ENCODE peak calls at places on chromosome 10, in ten cellular contexts. M is NCI-H1105, Y is NCI-H2081, O is anterior cingulate cortex, P is AG04450, L is heart left ventricle, Q is A172, T is germinal center, V is H9, D is astrocyte of the spinal cord. H is an unnamed sample.

GRCh38 chr10:12707461-12708185 is 293.9 kb downstream of the CCDC3 start:
- DNase-seq in M (no peak), Y (no peak), O (no peak), P (peak; percentile 91), L (peak; percentile 44), Q (peak; percentile 95), T (no peak), V (peak; percentile 42), D (peak; percentile 98), H (no peak)

GRCh38 chr10:77493851-77494788 is 143.5 kb downstream of the KCNMA1 start:
- DNase-seq in M (peak; percentile 7), Y (peak; percentile 23), O (no peak), P (no peak), L (no peak), Q (peak; percentile 31), T (no peak), V (peak; percentile 42), D (peak; percentile 61), H (no peak)

GRCh38 chr10:128064615-128065580 is 61.3 kb downstream of the MKI67 start:
- DNase-seq in M (no peak), Y (no peak), O (peak; percentile 75), P (no peak), L (peak; percentile 79), Q (peak; percentile 75), T (peak; percentile 67), V (no peak), D (peak; percentile 74), H (peak; percentile 87)

GRCh38 chr10:78304091-78305045 is 270.7 kb downstream of the RPS24 start:
- DNase-seq in M (no peak), Y (no peak), O (no peak), P (no peak), L (no peak), Q (no peak), T (no peak), V (peak; percentile 16), D (no peak), H (no peak)

GRCh38 chr10:86311176-86311575 is 55.4 kb downstream of the GRID1 start:
- DNase-seq in M (no peak), Y (no peak), O (no peak), P (no peak), L (no peak), Q (no peak), T (no peak), V (peak; percentile 15), D (no peak), H (no peak)

GRCh38 chr10:129774736-129775401 is 189.2 kb downstream of the EBF3 start:
- DNase-seq in M (no peak), Y (no peak), O (no peak), P (no peak), L (no peak), Q (no peak), T (no peak), V (peak; percentile 13), D (no peak), H (no peak)

GRCh38 chr10:3415878-3416605 is 243.5 kb upstream of the PITRM1 start:
- DNase-seq in M (no peak), Y (no peak), O (no peak), P (no peak), L (no peak), Q (no peak), T (no peak), V (no peak), D (no peak), H (no peak)

GRCh38 chr10:87660484-87661133 is 931 bp downstream of the PAPSS2 start:
- DNase-seq in M (no peak), Y (no peak), O (no peak), P (no peak), L (peak; percentile 47), Q (peak; percentile 59), T (no peak), V (no peak), D (peak; percentile 60), H (no peak)

GRCh38 chr10:1638889-1639418 is 98.4 kb downstream of the ADARB2 start:
- DNase-seq in M (no peak), Y (no peak), O (no peak), P (no peak), L (no peak), Q (peak; percentile 46), T (no peak), V (no peak), D (no peak), H (no peak)

GRCh38 chr10:77290528-77291155 is 347.0 kb downstream of the KCNMA1 start:
- DNase-seq in M (no peak), Y (no peak), O (no peak), P (peak; percentile 65), L (no peak), Q (peak; percentile 91), T (no peak), V (no peak), D (peak; percentile 93), H (no peak)

GRCh38 chr10:100009283-100009792 is 409 bp downstream of the DNMBP start:
- DNase-seq in M (no peak), Y (peak; percentile 14), O (peak; percentile 57), P (no peak), L (no peak), Q (peak; percentile 18), T (no peak), V (no peak), D (peak; percentile 51), H (no peak)

GRCh38 chr10:70849582-70850016 is 33.9 kb downstream of the SGPL1 start:
- DNase-seq in M (no peak), Y (no peak), O (no peak), P (peak; percentile 77), L (no peak), Q (peak; percentile 88), T (no peak), V (no peak), D (peak; percentile 79), H (no peak)

GRCh38 chr10:57723305-57723704 is 544.4 kb downstream of the IPMK start:
- DNase-seq in M (no peak), Y (no peak), O (no peak), P (no peak), L (no peak), Q (no peak), T (no peak), V (no peak), D (no peak), H (no peak)

GRCh38 chr10:109207361-109207760 is 716.0 kb downstream of the XPNPEP1 start:
- DNase-seq in M (no peak), Y (no peak), O (no peak), P (no peak), L (no peak), Q (no peak), T (no peak), V (no peak), D (no peak), H (no peak)

GRCh38 chr10:90571876-90572275 is 286.0 kb downstream of the HTR7 start:
- DNase-seq in M (no peak), Y (peak; percentile 48), O (no peak), P (no peak), L (no peak), Q (no peak), T (no peak), V (no peak), D (peak; percentile 19), H (no peak)

GRCh38 chr10:102152545-102152890 is 329 bp downstream of the NOLC1 start:
- DNase-seq in M (no peak), Y (no peak), O (no peak), P (no peak), L (no peak), Q (no peak), T (no peak), V (no peak), D (no peak), H (no peak)

GRCh38 chr10:33688506-33688905 is 354.0 kb upstream of the NRP1 start:
- DNase-seq in M (no peak), Y (no peak), O (no peak), P (no peak), L (no peak), Q (no peak), T (no peak), V (no peak), D (no peak), H (no peak)

GRCh38 chr10:126171555-126171954 is 216.7 kb downstream of the ADAM12 start:
- DNase-seq in M (no peak), Y (no peak), O (no peak), P (no peak), L (no peak), Q (peak; percentile 8), T (no peak), V (no peak), D (peak; percentile 91), H (no peak)

GRCh38 chr10:46273506-46274477 is 13.0 kb upstream of the ANTXRL start:
- DNase-seq in M (no peak), Y (no peak), O (no peak), P (no peak), L (peak; percentile 8), Q (no peak), T (no peak), V (peak; percentile 51), D (no peak), H (no peak)

GRCh38 chr10:72255977-72256729 is 17.6 kb upstream of the DDIT4 start:
- DNase-seq in M (no peak), Y (no peak), O (no peak), P (no peak), L (no peak), Q (no peak), T (no peak), V (no peak), D (no peak), H (no peak)

GRCh38 chr10:7337431-7338171 is 73.2 kb downstream of the SFMBT2 start:
- DNase-seq in M (no peak), Y (no peak), O (no peak), P (no peak), L (no peak), Q (no peak), T (no peak), V (no peak), D (no peak), H (no peak)

GRCh38 chr10:119429771-119430170 is 112.7 kb downstream of the RGS10 start:
- DNase-seq in M (no peak), Y (no peak), O (no peak), P (no peak), L (no peak), Q (no peak), T (no peak), V (no peak), D (no peak), H (no peak)

GRCh38 chr10:61941202-61941651 is 39.7 kb downstream of the ARID5B start:
- DNase-seq in M (no peak), Y (no peak), O (no peak), P (no peak), L (no peak), Q (no peak), T (peak; percentile 59), V (no peak), D (no peak), H (no peak)

GRCh38 chr10:70579234-70580002 is 23.1 kb downstream of the PRF1 start:
- DNase-seq in M (no peak), Y (no peak), O (no peak), P (no peak), L (no peak), Q (peak; percentile 13), T (no peak), V (no peak), D (no peak), H (no peak)

GRCh38 chr10:69406302-69406811 is 10.4 kb downstream of the TACR2 start:
- DNase-seq in M (no peak), Y (no peak), O (no peak), P (no peak), L (peak; percentile 81), Q (peak; percentile 75), T (no peak), V (peak; percentile 67), D (no peak), H (peak; percentile 61)

GRCh38 chr10:1782841-1783240 is 45.5 kb upstream of the ADARB2 start:
- DNase-seq in M (no peak), Y (peak; percentile 7), O (no peak), P (no peak), L (no peak), Q (no peak), T (no peak), V (no peak), D (no peak), H (no peak)

GRCh38 chr10:5589963-5590511 is 65.3 kb downstream of the CALML3 start:
- DNase-seq in M (no peak), Y (no peak), O (no peak), P (no peak), L (no peak), Q (peak; percentile 90), T (no peak), V (peak; percentile 47), D (peak; percentile 77), H (no peak)

GRCh38 chr10:31262672-31263071 is 56.3 kb upstream of the ZEB1 start:
- DNase-seq in M (no peak), Y (no peak), O (no peak), P (peak; percentile 44), L (peak; percentile 46), Q (no peak), T (no peak), V (no peak), D (peak; percentile 76), H (no peak)

H was measured in psoas muscle.